ENCODE peak calls at places on chromosomes 12 and 14, in six cellular contexts. F, D, C, O, M and J are unnamed samples.

GRCh38 chr14:65840786-65841185 is 428.3 kb downstream of the FUT8 start:
- DNase-seq in F (no peak), D (no peak), C (no peak), O (no peak), M (no peak), J (no peak)

GRCh38 chr12:50187084-50187900 is 20.1 kb upstream of the CERS5 start:
- DNase-seq in F (no peak), D (no peak), C (no peak), O (no peak), M (no peak), J (no peak)

GRCh38 chr12:106078358-106079025 is 60.3 kb downstream of the NUAK1 start:
- DNase-seq in F (no peak), D (no peak), C (no peak), O (no peak), M (no peak), J (peak)

GRCh38 chr12:29907486-29907885 is 123.7 kb upstream of the TMTC1 start:
- DNase-seq in F (no peak), D (no peak), C (no peak), O (no peak), M (no peak), J (no peak)

GRCh38 chr12:46825526-46826414 is at the start of gene SLC38A4:
- DNase-seq in F (peak), D (no peak), C (no peak), O (no peak), M (no peak), J (no peak)

GRCh38 chr12:86143162-86143561 is 113.0 kb downstream of the MGAT4C start:
- DNase-seq in F (no peak), D (no peak), C (no peak), O (no peak), M (no peak), J (no peak)

GRCh38 chr12:105168006-105168405 is 60.5 kb downstream of the WASHC4 start:
- DNase-seq in F (no peak), D (no peak), C (no peak), O (no peak), M (no peak), J (no peak)

GRCh38 chr12:121089031-121089812 is 43.5 kb upstream of the P2RX7 start:
- DNase-seq in F (peak), D (no peak), C (peak), O (no peak), M (peak), J (no peak)

GRCh38 chr12:3083949-3084348 is 6.8 kb downstream of the TSPAN9 start:
- DNase-seq in F (peak), D (no peak), C (no peak), O (no peak), M (no peak), J (peak)

DNA sequence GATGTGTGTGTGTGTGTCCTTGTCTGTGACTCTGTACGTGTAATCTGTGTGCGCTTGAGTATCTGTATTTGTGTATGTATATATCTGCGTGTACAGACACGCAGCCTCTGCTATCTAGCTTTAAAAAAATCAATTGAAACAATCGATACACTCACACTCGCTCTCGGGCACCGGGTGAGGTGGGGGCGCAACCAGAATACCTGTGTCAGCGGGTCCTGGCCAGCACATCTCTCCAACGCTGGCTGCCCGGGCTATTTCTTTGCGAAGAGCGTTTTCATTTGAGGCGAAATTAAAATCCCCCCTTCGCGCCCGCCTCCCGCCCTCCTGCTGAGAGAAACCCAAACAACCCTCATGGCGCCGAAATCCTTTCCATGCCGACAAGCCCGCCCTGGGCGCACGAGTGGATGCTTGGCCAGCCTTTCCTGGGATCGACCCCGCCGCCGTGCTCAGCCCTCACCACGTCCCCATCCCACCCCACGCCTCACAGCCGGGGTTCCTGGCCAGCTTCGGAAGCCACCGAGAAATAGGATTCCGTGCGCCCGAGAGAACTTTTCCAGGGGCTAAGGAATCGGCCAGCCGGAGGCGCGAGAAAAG is 1.2 kb downstream of the ZDHHC22 start:
- DNase-seq in F (no peak), D (no peak), C (no peak), O (no peak), M (no peak), J (no peak)
- H3K4me3 ChIP-seq in F (no peak), D (peak), C (peak), O (no peak), M (no peak), J (peak)

DNA sequence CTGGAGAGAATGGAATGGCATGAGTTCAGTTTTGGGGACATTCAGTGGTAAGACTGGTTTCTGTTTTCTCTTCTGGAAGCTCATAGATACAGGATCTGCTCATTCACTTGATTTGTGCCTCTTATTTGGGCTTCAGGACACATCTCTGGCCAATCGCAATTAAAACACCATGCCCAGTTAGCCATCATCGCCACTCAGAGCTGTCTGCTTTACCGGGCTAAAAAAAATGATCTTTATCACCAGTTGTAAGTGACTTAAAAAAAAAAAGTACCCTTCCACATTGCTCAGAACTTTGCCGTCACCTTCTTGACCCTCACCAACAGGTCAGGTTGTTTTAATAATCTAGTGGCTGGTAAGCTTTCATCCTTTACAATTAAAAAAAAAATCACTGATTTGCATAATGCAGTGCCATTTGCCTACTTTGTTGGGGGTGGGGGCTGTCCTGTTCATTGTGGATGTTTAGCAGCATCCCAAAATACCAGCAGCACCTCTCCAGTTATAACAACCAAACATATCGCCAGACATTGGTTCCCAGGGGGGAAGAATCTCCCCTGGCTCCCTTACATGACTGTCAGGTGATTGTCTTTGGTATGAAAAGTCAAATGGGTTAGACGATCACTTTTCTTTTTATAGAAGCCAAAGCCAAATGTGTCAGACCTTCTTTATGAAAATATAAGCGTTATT is 150.1 kb downstream of the PRKCH start:
- DNase-seq in F (peak), D (no peak), C (no peak), O (no peak), M (no peak), J (peak)
- TF ChIP-seq POLR2A in F (no peak), D (no peak), C (no peak), O (no peak), M (no peak), J (no peak)

GRCh38 chr12:88638388-88638787 is 58.1 kb upstream of the KITLG start:
- DNase-seq in F (no peak), D (no peak), C (no peak), O (no peak), M (no peak), J (no peak)

GRCh38 chr12:88642675-88643431 is 62.6 kb upstream of the KITLG start:
- DNase-seq in F (no peak), D (no peak), C (no peak), O (no peak), M (no peak), J (no peak)

GRCh38 chr12:88639361-88639760 is 59.1 kb upstream of the KITLG start:
- DNase-seq in F (no peak), D (no peak), C (no peak), O (no peak), M (no peak), J (no peak)

GRCh38 chr12:88643685-88644084 is 63.4 kb upstream of the KITLG start:
- DNase-seq in F (no peak), D (no peak), C (no peak), O (no peak), M (no peak), J (no peak)

DNA sequence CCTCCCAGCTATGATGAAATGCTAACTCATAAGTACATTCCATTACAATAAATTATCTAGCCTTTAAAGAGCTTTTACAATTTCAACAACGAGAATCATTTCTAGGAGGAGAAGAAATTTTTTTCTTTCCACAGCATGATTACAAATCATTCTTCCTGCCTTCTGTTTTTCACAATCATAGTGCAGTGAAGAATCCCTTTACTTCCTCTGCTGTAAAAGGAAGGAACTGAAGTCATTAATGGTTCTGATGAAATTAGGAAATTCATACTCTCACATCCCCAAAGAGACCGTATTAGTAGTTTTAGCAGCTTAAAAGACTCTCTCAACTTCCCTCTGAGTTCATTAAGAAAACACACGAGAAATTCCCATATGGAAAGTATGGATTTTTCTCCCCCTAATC is 58.7 kb upstream of the KITLG start:
- DNase-seq in F (no peak), D (no peak), C (no peak), O (no peak), M (no peak), J (no peak)
- H3K4me3 ChIP-seq in F (no peak), D (no peak), C (no peak), O (no peak), M (no peak), J (no peak)

GRCh38 chr14:79502751-79503148 is 708.6 kb downstream of the DIO2 start:
- DNase-seq in F (no peak), D (no peak), C (no peak), O (no peak), M (no peak), J (no peak)
- TF ChIP-seq POLR2A in F (no peak), D (no peak), C (no peak), O (no peak), M (no peak), J (no peak)

GRCh38 chr14:50362791-50363733 is 33.6 kb downstream of the CDKL1 start:
- DNase-seq in F (peak), D (no peak), C (no peak), O (no peak), M (no peak), J (no peak)
- H3K4me3 ChIP-seq in F (no peak), D (no peak), C (peak), O (peak), M (peak), J (no peak)

GRCh38 chr12:11171953-11172675 is 1.1 kb downstream of the SMIM10L1 start:
- DNase-seq in F (no peak), D (no peak), C (no peak), O (peak), M (no peak), J (no peak)

GRCh38 chr12:11170810-11171144 is 217 bp upstream of the SMIM10L1 start:
- DNase-seq in F (no peak), D (no peak), C (no peak), O (no peak), M (no peak), J (no peak)

GRCh38 chr12:11166300-11166699 is 4.7 kb upstream of the SMIM10L1 start:
- DNase-seq in F (no peak), D (no peak), C (no peak), O (no peak), M (no peak), J (no peak)

GRCh38 chr12:11174022-11174421 is 3.0 kb downstream of the SMIM10L1 start:
- DNase-seq in F (no peak), D (no peak), C (no peak), O (no peak), M (no peak), J (no peak)

GRCh38 chr12:11171145-11171952 is at the start of gene SMIM10L1:
- DNase-seq in F (peak), D (peak), C (peak), O (peak), M (peak), J (peak)
- TF ChIP-seq POLR2A in F (peak), D (peak), C (peak), O (peak), M (peak), J (no peak)

DNA sequence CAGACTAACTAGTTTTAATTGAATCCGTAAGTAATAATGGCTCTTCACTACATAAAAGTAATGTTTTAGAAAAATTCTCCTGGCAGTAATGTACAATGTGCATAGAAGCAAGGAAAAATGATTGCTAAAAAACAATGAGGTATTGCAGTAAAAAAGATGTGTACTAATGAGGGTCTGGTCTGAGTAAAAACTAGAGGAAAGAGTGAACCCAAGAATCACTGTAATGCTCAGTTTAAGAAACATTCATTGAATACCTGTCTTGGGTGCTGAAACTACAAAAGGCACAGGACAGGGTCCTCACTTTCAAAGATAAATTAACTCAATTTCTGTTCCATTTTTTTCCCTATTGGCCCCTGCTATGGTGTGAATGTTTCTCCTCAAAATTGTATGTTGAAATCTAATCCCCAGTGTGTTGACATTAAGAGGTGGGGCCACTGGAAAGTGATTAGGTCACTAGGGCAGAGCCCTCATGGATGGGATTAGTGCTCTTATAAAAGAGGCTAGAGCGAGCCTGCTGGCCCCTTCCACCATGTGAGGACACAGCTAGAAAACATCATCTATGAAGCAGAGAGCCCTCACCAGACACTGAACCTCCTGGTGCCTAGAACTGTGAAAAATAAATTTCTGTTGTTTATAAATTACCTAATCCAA is 51.6 kb downstream of the RPS6KA5 start:
- DNase-seq in F (no peak), D (no peak), C (no peak), O (peak), M (no peak), J (no peak)
- H3K4me3 ChIP-seq in F (no peak), D (no peak), C (no peak), O (no peak), M (no peak), J (no peak)

DNA sequence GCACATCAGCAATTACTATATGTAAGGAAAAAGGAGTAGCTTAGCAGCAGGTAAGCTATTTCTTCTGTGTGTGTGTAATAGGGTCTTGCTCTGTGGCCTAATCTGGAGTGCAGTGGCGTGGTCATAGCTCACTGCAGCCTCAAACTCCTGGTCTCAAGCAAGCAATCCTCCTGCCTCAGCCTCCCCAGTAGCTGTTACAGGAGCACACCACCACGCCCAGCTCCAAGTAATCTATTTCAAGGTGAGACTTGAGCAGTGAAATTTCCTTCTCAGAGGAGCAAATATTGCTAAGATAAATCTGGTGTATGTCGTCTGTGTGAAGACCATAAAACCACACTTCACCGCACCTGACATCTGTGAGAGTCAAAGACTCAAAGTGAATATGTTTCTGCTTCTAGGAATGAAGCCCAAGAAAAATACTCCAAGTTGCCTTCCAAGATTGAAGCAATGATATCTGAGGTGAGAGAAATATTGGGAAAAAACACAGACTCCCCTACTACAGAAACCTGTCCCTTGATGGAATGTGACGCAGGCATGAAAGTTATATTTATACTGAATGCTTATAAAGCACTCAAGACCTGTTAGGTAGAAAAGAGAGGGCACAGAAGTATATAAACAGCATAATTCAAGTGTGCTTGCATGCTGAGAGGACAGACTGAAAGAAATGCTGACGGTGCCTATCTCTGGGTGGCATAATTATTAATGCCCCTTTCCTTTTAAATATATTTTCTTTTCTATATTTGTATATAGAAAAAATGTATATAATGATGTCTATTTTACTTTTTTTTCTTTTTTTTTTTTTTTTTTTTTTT is 2.5 kb upstream of the SELPLG start:
- DNase-seq in F (no peak), D (no peak), C (no peak), O (no peak), M (no peak), J (no peak)
- TF ChIP-seq POLR2A in F (no peak), D (no peak), C (no peak), O (no peak), M (no peak), J (no peak)

DNA sequence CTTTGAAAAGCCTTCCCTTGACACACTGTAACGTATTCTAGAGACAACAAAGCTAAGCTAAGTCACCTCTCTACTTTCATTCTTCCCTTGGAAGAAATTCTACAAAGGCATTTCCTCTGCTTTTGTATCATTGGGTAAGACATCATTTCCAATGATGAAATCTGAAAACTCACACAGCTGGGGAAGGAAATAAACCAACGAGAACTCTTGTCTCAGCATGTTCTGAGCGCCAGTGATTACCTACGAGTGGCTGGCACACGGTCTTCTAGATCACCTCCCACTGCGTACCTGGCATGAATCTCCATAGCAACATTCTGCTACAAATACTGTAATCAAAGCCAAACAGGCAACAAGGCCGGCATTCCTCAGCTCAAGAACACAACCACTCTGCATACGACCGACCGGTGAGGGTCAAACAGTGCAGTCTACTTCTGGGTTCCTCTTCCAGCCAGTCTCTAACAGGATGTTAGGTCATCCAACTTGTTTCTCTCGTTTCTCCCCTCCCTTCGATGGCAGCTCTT is 7.6 kb downstream of the VPS37B start:
- DNase-seq in F (peak), D (peak), C (peak), O (peak), M (no peak), J (no peak)
- H3K4me3 ChIP-seq in F (no peak), D (peak), C (peak), O (peak), M (no peak), J (peak)